ENCODE peak calls at places on chromosomes 7 and 10, in six cellular contexts. One of them, this sample, is unnamed.

GRCh38 chr10:109892885-109893284 is 30.4 kb downstream of the XPNPEP1 start:
- DNase-seq in lung microvascular endothelial cell: no peak
- DNase-seq in SK-MEL-5: no peak
- DNase-seq in ecto neural progenitor cell: no peak
- DNase-seq in activated CD4-positive, alpha-beta T cell treated with anti-CD3 and anti-CD28 coated beads, Interleukin-2, amount 50 U/mL, for 1 hour: no peak
- DNase-seq in SW 1271: no peak
- DNase-seq in this sample: no peak

GRCh38 chr10:33612116-33612515 is 277.6 kb upstream of the NRP1 start:
- DNase-seq in SK-MEL-5: no peak
- DNase-seq in lung microvascular endothelial cell: no peak
- DNase-seq in activated CD4-positive, alpha-beta T cell treated with anti-CD3 and anti-CD28 coated beads, Interleukin-2, amount 50 U/mL, for 1 hour: no peak
- DNase-seq in SW 1271: no peak
- DNase-seq in ecto neural progenitor cell: no peak
- DNase-seq in this sample: no peak

GRCh38 chr10:29023678-29024077 is 265.2 kb upstream of the LYZL1 start:
- DNase-seq in SW 1271: no peak
- DNase-seq in lung microvascular endothelial cell: no peak
- DNase-seq in SK-MEL-5: no peak
- DNase-seq in activated CD4-positive, alpha-beta T cell treated with anti-CD3 and anti-CD28 coated beads, Interleukin-2, amount 50 U/mL, for 1 hour: no peak
- DNase-seq in ecto neural progenitor cell: no peak
- DNase-seq in this sample: no peak

GRCh38 chr10:131207176-131207575 is 104.3 kb downstream of the TCERG1L start:
- DNase-seq in SW 1271: no peak
- DNase-seq in activated CD4-positive, alpha-beta T cell treated with anti-CD3 and anti-CD28 coated beads, Interleukin-2, amount 50 U/mL, for 1 hour: no peak
- DNase-seq in SK-MEL-5: no peak
- DNase-seq in ecto neural progenitor cell: peak; percentile 22
- DNase-seq in lung microvascular endothelial cell: no peak
- DNase-seq in this sample: no peak

GRCh38 chr10:109698888-109699685 is 224.2 kb downstream of the XPNPEP1 start:
- DNase-seq in lung microvascular endothelial cell: no peak
- DNase-seq in SK-MEL-5: peak; percentile 45
- DNase-seq in SW 1271: no peak
- DNase-seq in activated CD4-positive, alpha-beta T cell treated with anti-CD3 and anti-CD28 coated beads, Interleukin-2, amount 50 U/mL, for 1 hour: no peak
- DNase-seq in ecto neural progenitor cell: no peak
- DNase-seq in this sample: no peak

GRCh38 chr7:74299401-74299800 is 10.2 kb downstream of the CLIP2 start:
- DNase-seq in lung microvascular endothelial cell: no peak
- DNase-seq in activated CD4-positive, alpha-beta T cell treated with anti-CD3 and anti-CD28 coated beads, Interleukin-2, amount 50 U/mL, for 1 hour: no peak
- DNase-seq in ecto neural progenitor cell: no peak
- DNase-seq in SW 1271: no peak
- DNase-seq in SK-MEL-5: no peak
- DNase-seq in this sample: no peak

GRCh38 chr7:99016196-99016595 is 127.7 kb downstream of the SMURF1 start:
- DNase-seq in activated CD4-positive, alpha-beta T cell treated with anti-CD3 and anti-CD28 coated beads, Interleukin-2, amount 50 U/mL, for 1 hour: no peak
- DNase-seq in lung microvascular endothelial cell: no peak
- DNase-seq in SK-MEL-5: no peak
- DNase-seq in ecto neural progenitor cell: no peak
- DNase-seq in SW 1271: no peak
- DNase-seq in this sample: no peak

GRCh38 chr7:132030161-132030568 is 473.7 kb upstream of the PODXL start:
- DNase-seq in SK-MEL-5: no peak
- DNase-seq in activated CD4-positive, alpha-beta T cell treated with anti-CD3 and anti-CD28 coated beads, Interleukin-2, amount 50 U/mL, for 1 hour: no peak
- DNase-seq in ecto neural progenitor cell: no peak
- DNase-seq in SW 1271: no peak
- DNase-seq in lung microvascular endothelial cell: no peak
- DNase-seq in this sample: no peak

GRCh38 chr10:119029613-119030420 is at the start of gene NANOS1:
- DNase-seq in activated CD4-positive, alpha-beta T cell treated with anti-CD3 and anti-CD28 coated beads, Interleukin-2, amount 50 U/mL, for 1 hour: peak; percentile 9
- DNase-seq in ecto neural progenitor cell: peak; percentile 82
- DNase-seq in SK-MEL-5: no peak
- DNase-seq in lung microvascular endothelial cell: peak; percentile 43
- DNase-seq in SW 1271: no peak
- DNase-seq in this sample: no peak

GRCh38 chr7:107742678-107743566 is 1.0 kb upstream of the CBLL1 start:
- DNase-seq in lung microvascular endothelial cell: no peak
- DNase-seq in activated CD4-positive, alpha-beta T cell treated with anti-CD3 and anti-CD28 coated beads, Interleukin-2, amount 50 U/mL, for 1 hour: no peak
- DNase-seq in ecto neural progenitor cell: peak; percentile 76
- DNase-seq in SW 1271: no peak
- DNase-seq in SK-MEL-5: peak; percentile 46
- DNase-seq in this sample: peak; percentile 24

GRCh38 chr10:96502561-96503267 is 11.0 kb downstream of the TLL2 start:
- DNase-seq in activated CD4-positive, alpha-beta T cell treated with anti-CD3 and anti-CD28 coated beads, Interleukin-2, amount 50 U/mL, for 1 hour: no peak
- DNase-seq in SW 1271: no peak
- DNase-seq in SK-MEL-5: no peak
- DNase-seq in ecto neural progenitor cell: no peak
- DNase-seq in lung microvascular endothelial cell: no peak
- DNase-seq in this sample: peak; percentile 90

GRCh38 chr10:43236176-43236850 is 30.6 kb downstream of the RASGEF1A start:
- DNase-seq in SW 1271: no peak
- DNase-seq in activated CD4-positive, alpha-beta T cell treated with anti-CD3 and anti-CD28 coated beads, Interleukin-2, amount 50 U/mL, for 1 hour: no peak
- DNase-seq in ecto neural progenitor cell: peak; percentile 24
- DNase-seq in SK-MEL-5: no peak
- DNase-seq in lung microvascular endothelial cell: no peak
- DNase-seq in this sample: no peak

GRCh38 chr10:71337219-71337625 is 18.2 kb downstream of the SLC29A3 start:
- DNase-seq in ecto neural progenitor cell: no peak
- DNase-seq in SW 1271: no peak
- DNase-seq in activated CD4-positive, alpha-beta T cell treated with anti-CD3 and anti-CD28 coated beads, Interleukin-2, amount 50 U/mL, for 1 hour: no peak
- DNase-seq in SK-MEL-5: no peak
- DNase-seq in lung microvascular endothelial cell: no peak
- DNase-seq in this sample: no peak

GRCh38 chr10:98790817-98791216 is 344.1 kb upstream of the HPS1 start:
- DNase-seq in lung microvascular endothelial cell: no peak
- DNase-seq in SW 1271: peak; percentile 8
- DNase-seq in SK-MEL-5: peak; percentile 28
- DNase-seq in activated CD4-positive, alpha-beta T cell treated with anti-CD3 and anti-CD28 coated beads, Interleukin-2, amount 50 U/mL, for 1 hour: no peak
- DNase-seq in ecto neural progenitor cell: no peak
- DNase-seq in this sample: no peak

GRCh38 chr7:155431231-155431630 is 26.7 kb upstream of the EN2 start:
- DNase-seq in lung microvascular endothelial cell: no peak
- DNase-seq in SK-MEL-5: no peak
- DNase-seq in ecto neural progenitor cell: no peak
- DNase-seq in activated CD4-positive, alpha-beta T cell treated with anti-CD3 and anti-CD28 coated beads, Interleukin-2, amount 50 U/mL, for 1 hour: no peak
- DNase-seq in SW 1271: no peak
- DNase-seq in this sample: no peak

GRCh38 chr7:12351843-12352242 is 51.8 kb downstream of the VWDE start:
- DNase-seq in SK-MEL-5: no peak
- DNase-seq in SW 1271: no peak
- DNase-seq in activated CD4-positive, alpha-beta T cell treated with anti-CD3 and anti-CD28 coated beads, Interleukin-2, amount 50 U/mL, for 1 hour: no peak
- DNase-seq in lung microvascular endothelial cell: no peak
- DNase-seq in ecto neural progenitor cell: no peak
- DNase-seq in this sample: no peak

GRCh38 chr7:105350906-105351305 is 37.8 kb downstream of the SRPK2 start:
- DNase-seq in activated CD4-positive, alpha-beta T cell treated with anti-CD3 and anti-CD28 coated beads, Interleukin-2, amount 50 U/mL, for 1 hour: no peak
- DNase-seq in lung microvascular endothelial cell: no peak
- DNase-seq in ecto neural progenitor cell: no peak
- DNase-seq in SK-MEL-5: peak; percentile 27
- DNase-seq in SW 1271: no peak
- DNase-seq in this sample: no peak

GRCh38 chr10:6207658-6208057 is 4.9 kb downstream of the PFKFB3 start:
- DNase-seq in SK-MEL-5: peak; percentile 2
- DNase-seq in activated CD4-positive, alpha-beta T cell treated with anti-CD3 and anti-CD28 coated beads, Interleukin-2, amount 50 U/mL, for 1 hour: no peak
- DNase-seq in ecto neural progenitor cell: no peak
- DNase-seq in SW 1271: no peak
- DNase-seq in lung microvascular endothelial cell: no peak
- DNase-seq in this sample: no peak

GRCh38 chr7:127107601-127108007 is 145.1 kb downstream of the GRM8 start:
- DNase-seq in ecto neural progenitor cell: peak; percentile 69
- DNase-seq in SK-MEL-5: peak; percentile 79
- DNase-seq in lung microvascular endothelial cell: peak; percentile 65
- DNase-seq in SW 1271: peak; percentile 50
- DNase-seq in activated CD4-positive, alpha-beta T cell treated with anti-CD3 and anti-CD28 coated beads, Interleukin-2, amount 50 U/mL, for 1 hour: peak; percentile 7
- DNase-seq in this sample: no peak

GRCh38 chr7:43530553-43531410 is 52.1 kb upstream of the STK17A start:
- DNase-seq in SW 1271: no peak
- DNase-seq in SK-MEL-5: no peak
- DNase-seq in lung microvascular endothelial cell: no peak
- DNase-seq in activated CD4-positive, alpha-beta T cell treated with anti-CD3 and anti-CD28 coated beads, Interleukin-2, amount 50 U/mL, for 1 hour: no peak
- DNase-seq in ecto neural progenitor cell: no peak
- DNase-seq in this sample: no peak

GRCh38 chr7:22420973-22421635 is 64.2 kb upstream of the RAPGEF5 start:
- DNase-seq in lung microvascular endothelial cell: peak; percentile 41
- DNase-seq in SW 1271: no peak
- DNase-seq in SK-MEL-5: no peak
- DNase-seq in ecto neural progenitor cell: no peak
- DNase-seq in activated CD4-positive, alpha-beta T cell treated with anti-CD3 and anti-CD28 coated beads, Interleukin-2, amount 50 U/mL, for 1 hour: no peak
- DNase-seq in this sample: no peak

GRCh38 chr7:137933270-137934017 is 68.4 kb downstream of the CREB3L2 start:
- DNase-seq in SK-MEL-5: no peak
- DNase-seq in SW 1271: no peak
- DNase-seq in activated CD4-positive, alpha-beta T cell treated with anti-CD3 and anti-CD28 coated beads, Interleukin-2, amount 50 U/mL, for 1 hour: no peak
- DNase-seq in lung microvascular endothelial cell: peak; percentile 57
- DNase-seq in ecto neural progenitor cell: no peak
- DNase-seq in this sample: no peak

GRCh38 chr10:29784175-29784773 is 149.5 kb upstream of the SVIL start:
- DNase-seq in SK-MEL-5: peak; percentile 94
- DNase-seq in lung microvascular endothelial cell: peak; percentile 99
- DNase-seq in SW 1271: peak; percentile 100
- DNase-seq in activated CD4-positive, alpha-beta T cell treated with anti-CD3 and anti-CD28 coated beads, Interleukin-2, amount 50 U/mL, for 1 hour: no peak
- DNase-seq in ecto neural progenitor cell: no peak
- DNase-seq in this sample: no peak

This sample was measured in NCI-H1436 treated with DMSO at 0.1 percent for 48 hours.